ENCODE peak calls at places on chromosomes 4 and X, in six cellular contexts. Q, R, X, J, V and C are unnamed samples.
A peak's percentile ranks its signal among the peaks of the same experiment; 100 is the strongest.

GRCh38 chrX:130393451-130394074 is 8.1 kb upstream of the GPR119 start:
- DNase-seq in X (peak; percentile 17), J (peak; percentile 46), Q (peak; percentile 6), R (peak; percentile 46), V (peak; percentile 37), C (peak; percentile 35)

GRCh38 chrX:40933132-40934078 is 151.8 kb upstream of the USP9X start:
- DNase-seq in Q (peak; percentile 41), X (no peak), V (no peak), J (no peak), R (no peak), C (no peak)

GRCh38 chr4:170672571-170672970 is 582.8 kb upstream of the AADAT start:
- DNase-seq in J (no peak), Q (no peak), R (peak; percentile 15), V (peak; percentile 50), X (no peak), C (no peak)

GRCh38 chr4:74374561-74375327 is 9.8 kb downstream of the EREG start:
- DNase-seq in Q (no peak), V (peak; percentile 98), X (no peak), R (peak; percentile 95), J (no peak), C (peak; percentile 12)

GRCh38 chr4:131054489-131055019 is 1958.6 kb downstream of the C4orf33 start:
- DNase-seq in Q (no peak), R (no peak), J (no peak), V (peak; percentile 8), X (no peak), C (no peak)

GRCh38 chr4:150366487-150366999 is 215.4 kb upstream of the MAB21L2 start:
- DNase-seq in V (no peak), J (peak; percentile 12), X (no peak), Q (peak; percentile 88), R (no peak), C (no peak)

GRCh38 chr4:184983660-184984356 is 34.5 kb upstream of the HELT start:
- DNase-seq in J (peak; percentile 12), V (peak; percentile 35), Q (no peak), X (peak; percentile 13), R (peak; percentile 33), C (peak; percentile 75)

GRCh38 chrX:102154218-102154860 is 1.4 kb downstream of the BEX5 start:
- DNase-seq in J (peak; percentile 44), Q (no peak), R (no peak), X (peak; percentile 12), V (no peak), C (no peak)

GRCh38 chrX:11430266-11430665 is 137.1 kb downstream of the AMELX start:
- DNase-seq in Q (no peak), R (no peak), V (peak; percentile 67), J (no peak), X (no peak), C (no peak)

GRCh38 chrX:124239911-124240310 is 92.5 kb upstream of the TEX13D start:
- DNase-seq in X (no peak), R (no peak), J (no peak), V (no peak), Q (no peak), C (no peak)

GRCh38 chr4:156931267-156931666 is 40.3 kb downstream of the PDGFC start:
- DNase-seq in Q (no peak), J (no peak), V (peak; percentile 94), X (no peak), R (peak; percentile 91), C (no peak)

GRCh38 chrX:100979881-100980607 is 10.5 kb downstream of the ARL13A start:
- DNase-seq in J (no peak), Q (no peak), V (peak; percentile 83), R (no peak), X (no peak), C (no peak)

GRCh38 chr4:57370691-57371090 is 260.5 kb upstream of the IGFBP7 start:
- DNase-seq in R (no peak), V (peak; percentile 36), Q (no peak), J (no peak), X (no peak), C (no peak)

GRCh38 chrX:150482537-150483217 is 85.7 kb upstream of the MTM1 start:
- DNase-seq in V (peak; percentile 87), J (peak; percentile 0), R (peak; percentile 20), Q (peak; percentile 12), X (no peak), C (no peak)

GRCh38 chr4:169234137-169234855 is 36.5 kb downstream of the SH3RF1 start:
- DNase-seq in R (no peak), J (no peak), V (peak; percentile 90), Q (no peak), X (no peak), C (no peak)

GRCh38 chr4:55116450-55116849 is 8.9 kb downstream of the KDR start:
- DNase-seq in J (no peak), R (no peak), V (peak; percentile 52), X (no peak), Q (no peak), C (no peak)

GRCh38 chr4:120694973-120695372 is 227.6 kb downstream of the PRDM5 start:
- DNase-seq in R (no peak), J (no peak), X (no peak), V (peak; percentile 76), Q (peak; percentile 39), C (no peak)

GRCh38 chr4:10524196-10524833 is 67.1 kb upstream of the ZNF518B start:
- DNase-seq in Q (no peak), X (no peak), J (no peak), V (peak; percentile 58), R (no peak), C (no peak)

GRCh38 chrX:80022363-80023031 is 7.9 kb downstream of the TBX22 start:
- DNase-seq in V (no peak), Q (no peak), J (no peak), X (no peak), R (no peak), C (peak; percentile 17)

GRCh38 chr4:16083217-16084191 is at the start of gene PROM1:
- DNase-seq in Q (no peak), X (no peak), R (no peak), V (no peak), J (no peak), C (peak; percentile 45)

GRCh38 chr4:38310446-38311043 is 350.3 kb downstream of the PTTG2 start:
- DNase-seq in R (no peak), Q (no peak), J (no peak), V (no peak), X (no peak), C (no peak)

GRCh38 chr4:42401171-42401570 is 3.9 kb downstream of the SHISA3 start:
- DNase-seq in Q (no peak), R (no peak), X (no peak), V (peak; percentile 29), J (no peak), C (no peak)

GRCh38 chr4:55326629-55327028 is 19.4 kb upstream of the SRD5A3 start:
- DNase-seq in V (peak; percentile 45), R (no peak), X (no peak), Q (no peak), J (no peak), C (no peak)